ENCODE peak calls at places on chromosomes 11 and 22, in nine cellular contexts. One of them, this sample, is unnamed.

GRCh38 chr11:8941341-8942103 is 1.3 kb downstream of the ASCL3 start:
- DNase-seq in upper lobe of right lung: no peak
- DNase-seq in stimulated activated naive CD8-positive, alpha-beta T cell treated with anti-CD3 and anti-CD28 coated beads, Interleukin-15, amount 100 ng/mL, for 72 hours: no peak
- DNase-seq in H1: no peak
- DNase-seq in NCI-H460: no peak
- DNase-seq in SK-N-DZ: no peak
- DNase-seq in AG08395: no peak
- DNase-seq in BJ: no peak
- DNase-seq in activated naive CD4-positive, alpha-beta T cell: no peak
- DNase-seq in this sample: no peak

GRCh38 chr11:92451081-92451480 is 226.5 kb downstream of the FAT3 start:
- DNase-seq in upper lobe of right lung: no peak
- DNase-seq in stimulated activated naive CD8-positive, alpha-beta T cell treated with anti-CD3 and anti-CD28 coated beads, Interleukin-15, amount 100 ng/mL, for 72 hours: no peak
- DNase-seq in H1: no peak
- DNase-seq in NCI-H460: no peak
- DNase-seq in SK-N-DZ: no peak
- DNase-seq in AG08395: no peak
- DNase-seq in BJ: no peak
- DNase-seq in activated naive CD4-positive, alpha-beta T cell: no peak
- DNase-seq in this sample: no peak

GRCh38 chr11:103850419-103851165 is 185.8 kb upstream of the DDI1 start:
- DNase-seq in upper lobe of right lung: no peak
- DNase-seq in stimulated activated naive CD8-positive, alpha-beta T cell treated with anti-CD3 and anti-CD28 coated beads, Interleukin-15, amount 100 ng/mL, for 72 hours: no peak
- DNase-seq in H1: no peak
- DNase-seq in NCI-H460: no peak
- DNase-seq in SK-N-DZ: no peak
- DNase-seq in AG08395: no peak
- DNase-seq in BJ: no peak
- DNase-seq in activated naive CD4-positive, alpha-beta T cell: no peak
- DNase-seq in this sample: no peak

GRCh38 chr22:33969052-33969451 is 48.8 kb upstream of the LARGE1 start:
- DNase-seq in upper lobe of right lung: no peak
- DNase-seq in stimulated activated naive CD8-positive, alpha-beta T cell treated with anti-CD3 and anti-CD28 coated beads, Interleukin-15, amount 100 ng/mL, for 72 hours: no peak
- DNase-seq in H1: no peak
- DNase-seq in NCI-H460: no peak
- DNase-seq in SK-N-DZ: no peak
- DNase-seq in AG08395: no peak
- DNase-seq in BJ: no peak
- DNase-seq in activated naive CD4-positive, alpha-beta T cell: no peak
- DNase-seq in this sample: no peak

GRCh38 chr22:28052818-28053217 is 133.8 kb upstream of the PITPNB start:
- DNase-seq in upper lobe of right lung: no peak
- DNase-seq in stimulated activated naive CD8-positive, alpha-beta T cell treated with anti-CD3 and anti-CD28 coated beads, Interleukin-15, amount 100 ng/mL, for 72 hours: no peak
- DNase-seq in H1: no peak
- DNase-seq in NCI-H460: no peak
- DNase-seq in SK-N-DZ: peak; percentile 60
- DNase-seq in AG08395: no peak
- DNase-seq in BJ: no peak
- DNase-seq in activated naive CD4-positive, alpha-beta T cell: no peak
- DNase-seq in this sample: no peak

GRCh38 chr11:33670250-33671011 is 30.2 kb downstream of the C11orf91 start:
- DNase-seq in upper lobe of right lung: no peak
- DNase-seq in stimulated activated naive CD8-positive, alpha-beta T cell treated with anti-CD3 and anti-CD28 coated beads, Interleukin-15, amount 100 ng/mL, for 72 hours: no peak
- DNase-seq in H1: no peak
- DNase-seq in NCI-H460: no peak
- DNase-seq in SK-N-DZ: no peak
- DNase-seq in AG08395: peak; percentile 72
- DNase-seq in BJ: no peak
- DNase-seq in activated naive CD4-positive, alpha-beta T cell: no peak
- DNase-seq in this sample: no peak

GRCh38 chr22:39543095-39543494 is 10.5 kb upstream of the RPS19BP1 start:
- DNase-seq in upper lobe of right lung: no peak
- DNase-seq in stimulated activated naive CD8-positive, alpha-beta T cell treated with anti-CD3 and anti-CD28 coated beads, Interleukin-15, amount 100 ng/mL, for 72 hours: no peak
- DNase-seq in H1: no peak
- DNase-seq in NCI-H460: no peak
- DNase-seq in SK-N-DZ: no peak
- DNase-seq in AG08395: peak; percentile 46
- DNase-seq in BJ: no peak
- DNase-seq in activated naive CD4-positive, alpha-beta T cell: no peak
- DNase-seq in this sample: no peak

GRCh38 chr11:104524276-104524675 is 360.3 kb upstream of the PDGFD start:
- DNase-seq in upper lobe of right lung: no peak
- DNase-seq in stimulated activated naive CD8-positive, alpha-beta T cell treated with anti-CD3 and anti-CD28 coated beads, Interleukin-15, amount 100 ng/mL, for 72 hours: no peak
- DNase-seq in H1: no peak
- DNase-seq in NCI-H460: no peak
- DNase-seq in SK-N-DZ: no peak
- DNase-seq in AG08395: no peak
- DNase-seq in BJ: no peak
- DNase-seq in activated naive CD4-positive, alpha-beta T cell: no peak
- DNase-seq in this sample: no peak

GRCh38 chr11:31887180-31887579 is 76.1 kb upstream of the PAX6 start:
- DNase-seq in upper lobe of right lung: no peak
- DNase-seq in stimulated activated naive CD8-positive, alpha-beta T cell treated with anti-CD3 and anti-CD28 coated beads, Interleukin-15, amount 100 ng/mL, for 72 hours: no peak
- DNase-seq in H1: peak; percentile 89
- DNase-seq in NCI-H460: no peak
- DNase-seq in SK-N-DZ: no peak
- DNase-seq in AG08395: no peak
- DNase-seq in BJ: no peak
- DNase-seq in activated naive CD4-positive, alpha-beta T cell: no peak
- DNase-seq in this sample: no peak

GRCh38 chr22:24514241-24515024 is 19.3 kb downstream of the UPB1 start:
- DNase-seq in upper lobe of right lung: no peak
- DNase-seq in stimulated activated naive CD8-positive, alpha-beta T cell treated with anti-CD3 and anti-CD28 coated beads, Interleukin-15, amount 100 ng/mL, for 72 hours: no peak
- DNase-seq in H1: no peak
- DNase-seq in NCI-H460: no peak
- DNase-seq in SK-N-DZ: no peak
- DNase-seq in AG08395: no peak
- DNase-seq in BJ: no peak
- DNase-seq in activated naive CD4-positive, alpha-beta T cell: no peak
- DNase-seq in this sample: no peak

GRCh38 chr22:21837184-21837979 is 30.1 kb downstream of the MAPK1 start:
- DNase-seq in upper lobe of right lung: no peak
- DNase-seq in stimulated activated naive CD8-positive, alpha-beta T cell treated with anti-CD3 and anti-CD28 coated beads, Interleukin-15, amount 100 ng/mL, for 72 hours: no peak
- DNase-seq in H1: no peak
- DNase-seq in NCI-H460: no peak
- DNase-seq in SK-N-DZ: no peak
- DNase-seq in AG08395: peak; percentile 92
- DNase-seq in BJ: peak; percentile 71
- DNase-seq in activated naive CD4-positive, alpha-beta T cell: no peak
- DNase-seq in this sample: no peak

GRCh38 chr11:108593214-108593909 is at the start of gene EXPH5:
- DNase-seq in upper lobe of right lung: peak; percentile 97
- DNase-seq in stimulated activated naive CD8-positive, alpha-beta T cell treated with anti-CD3 and anti-CD28 coated beads, Interleukin-15, amount 100 ng/mL, for 72 hours: peak; percentile 79
- DNase-seq in H1: peak; percentile 96
- DNase-seq in NCI-H460: peak; percentile 62
- DNase-seq in SK-N-DZ: peak; percentile 54
- DNase-seq in AG08395: peak; percentile 66
- DNase-seq in BJ: no peak
- DNase-seq in activated naive CD4-positive, alpha-beta T cell: peak; percentile 78
- DNase-seq in this sample: peak; percentile 91

GRCh38 chr11:127674754-127675153 is 674.2 kb upstream of the KIRREL3 start:
- DNase-seq in upper lobe of right lung: no peak
- DNase-seq in stimulated activated naive CD8-positive, alpha-beta T cell treated with anti-CD3 and anti-CD28 coated beads, Interleukin-15, amount 100 ng/mL, for 72 hours: no peak
- DNase-seq in H1: no peak
- DNase-seq in NCI-H460: no peak
- DNase-seq in SK-N-DZ: no peak
- DNase-seq in AG08395: no peak
- DNase-seq in BJ: no peak
- DNase-seq in activated naive CD4-positive, alpha-beta T cell: no peak
- DNase-seq in this sample: no peak

GRCh38 chr11:104092744-104093143 is 56.3 kb downstream of the DDI1 start:
- DNase-seq in upper lobe of right lung: no peak
- DNase-seq in stimulated activated naive CD8-positive, alpha-beta T cell treated with anti-CD3 and anti-CD28 coated beads, Interleukin-15, amount 100 ng/mL, for 72 hours: no peak
- DNase-seq in H1: no peak
- DNase-seq in NCI-H460: no peak
- DNase-seq in SK-N-DZ: no peak
- DNase-seq in AG08395: no peak
- DNase-seq in BJ: no peak
- DNase-seq in activated naive CD4-positive, alpha-beta T cell: no peak
- DNase-seq in this sample: no peak

GRCh38 chr11:68328374-68329091 is 16.1 kb downstream of the LRP5 start:
- DNase-seq in upper lobe of right lung: no peak
- DNase-seq in stimulated activated naive CD8-positive, alpha-beta T cell treated with anti-CD3 and anti-CD28 coated beads, Interleukin-15, amount 100 ng/mL, for 72 hours: no peak
- DNase-seq in H1: no peak
- DNase-seq in NCI-H460: no peak
- DNase-seq in SK-N-DZ: no peak
- DNase-seq in AG08395: no peak
- DNase-seq in BJ: no peak
- DNase-seq in activated naive CD4-positive, alpha-beta T cell: no peak
- DNase-seq in this sample: no peak

GRCh38 chr11:1336836-1337646 is 27.6 kb upstream of the TOLLIP start:
- DNase-seq in upper lobe of right lung: peak; percentile 79
- DNase-seq in stimulated activated naive CD8-positive, alpha-beta T cell treated with anti-CD3 and anti-CD28 coated beads, Interleukin-15, amount 100 ng/mL, for 72 hours: peak; percentile 55
- DNase-seq in H1: peak; percentile 79
- DNase-seq in NCI-H460: no peak
- DNase-seq in SK-N-DZ: no peak
- DNase-seq in AG08395: no peak
- DNase-seq in BJ: no peak
- DNase-seq in activated naive CD4-positive, alpha-beta T cell: peak; percentile 42
- DNase-seq in this sample: no peak

GRCh38 chr11:73330569-73331093 is 22.6 kb downstream of the ARHGEF17 start:
- DNase-seq in upper lobe of right lung: no peak
- DNase-seq in stimulated activated naive CD8-positive, alpha-beta T cell treated with anti-CD3 and anti-CD28 coated beads, Interleukin-15, amount 100 ng/mL, for 72 hours: no peak
- DNase-seq in H1: no peak
- DNase-seq in NCI-H460: no peak
- DNase-seq in SK-N-DZ: peak; percentile 55
- DNase-seq in AG08395: peak; percentile 67
- DNase-seq in BJ: no peak
- DNase-seq in activated naive CD4-positive, alpha-beta T cell: no peak
- DNase-seq in this sample: no peak

GRCh38 chr22:50236731-50237409 is 8.0 kb downstream of the TUBGCP6 start:
- DNase-seq in upper lobe of right lung: no peak
- DNase-seq in stimulated activated naive CD8-positive, alpha-beta T cell treated with anti-CD3 and anti-CD28 coated beads, Interleukin-15, amount 100 ng/mL, for 72 hours: no peak
- DNase-seq in H1: peak; percentile 51
- DNase-seq in NCI-H460: no peak
- DNase-seq in SK-N-DZ: no peak
- DNase-seq in AG08395: peak; percentile 45
- DNase-seq in BJ: no peak
- DNase-seq in activated naive CD4-positive, alpha-beta T cell: no peak
- DNase-seq in this sample: no peak

GRCh38 chr11:68002943-68003845 is 703 bp downstream of the UNC93B1 start:
- DNase-seq in upper lobe of right lung: peak; percentile 88
- DNase-seq in stimulated activated naive CD8-positive, alpha-beta T cell treated with anti-CD3 and anti-CD28 coated beads, Interleukin-15, amount 100 ng/mL, for 72 hours: peak; percentile 61
- DNase-seq in H1: peak; percentile 74
- DNase-seq in NCI-H460: no peak
- DNase-seq in SK-N-DZ: no peak
- DNase-seq in AG08395: peak; percentile 36
- DNase-seq in BJ: no peak
- DNase-seq in activated naive CD4-positive, alpha-beta T cell: peak; percentile 62
- DNase-seq in this sample: no peak

GRCh38 chr11:1260023-1260501 is 37.2 kb downstream of the MUC5B start:
- DNase-seq in upper lobe of right lung: no peak
- DNase-seq in stimulated activated naive CD8-positive, alpha-beta T cell treated with anti-CD3 and anti-CD28 coated beads, Interleukin-15, amount 100 ng/mL, for 72 hours: peak; percentile 21
- DNase-seq in H1: no peak
- DNase-seq in NCI-H460: peak; percentile 34
- DNase-seq in SK-N-DZ: no peak
- DNase-seq in AG08395: peak; percentile 43
- DNase-seq in BJ: no peak
- DNase-seq in activated naive CD4-positive, alpha-beta T cell: peak; percentile 23
- DNase-seq in this sample: no peak

GRCh38 chr11:44780940-44781631 is 54.3 kb downstream of the TSPAN18 start:
- DNase-seq in upper lobe of right lung: peak; percentile 60
- DNase-seq in stimulated activated naive CD8-positive, alpha-beta T cell treated with anti-CD3 and anti-CD28 coated beads, Interleukin-15, amount 100 ng/mL, for 72 hours: no peak
- DNase-seq in H1: no peak
- DNase-seq in NCI-H460: no peak
- DNase-seq in SK-N-DZ: peak; percentile 64
- DNase-seq in AG08395: no peak
- DNase-seq in BJ: no peak
- DNase-seq in activated naive CD4-positive, alpha-beta T cell: no peak
- DNase-seq in this sample: peak; percentile 69

GRCh38 chr11:16261836-16262644 is 94.3 kb downstream of the SOX6 start:
- DNase-seq in upper lobe of right lung: no peak
- DNase-seq in stimulated activated naive CD8-positive, alpha-beta T cell treated with anti-CD3 and anti-CD28 coated beads, Interleukin-15, amount 100 ng/mL, for 72 hours: no peak
- DNase-seq in H1: no peak
- DNase-seq in NCI-H460: no peak
- DNase-seq in SK-N-DZ: no peak
- DNase-seq in AG08395: no peak
- DNase-seq in BJ: no peak
- DNase-seq in activated naive CD4-positive, alpha-beta T cell: no peak
- DNase-seq in this sample: no peak

GRCh38 chr11:31690041-31690440 is 121.1 kb downstream of the PAX6 start:
- DNase-seq in upper lobe of right lung: no peak
- DNase-seq in stimulated activated naive CD8-positive, alpha-beta T cell treated with anti-CD3 and anti-CD28 coated beads, Interleukin-15, amount 100 ng/mL, for 72 hours: no peak
- DNase-seq in H1: no peak
- DNase-seq in NCI-H460: no peak
- DNase-seq in SK-N-DZ: no peak
- DNase-seq in AG08395: peak; percentile 4
- DNase-seq in BJ: no peak
- DNase-seq in activated naive CD4-positive, alpha-beta T cell: no peak
- DNase-seq in this sample: no peak

GRCh38 chr11:92131289-92131890 is 93.2 kb upstream of the FAT3 start:
- DNase-seq in upper lobe of right lung: no peak
- DNase-seq in stimulated activated naive CD8-positive, alpha-beta T cell treated with anti-CD3 and anti-CD28 coated beads, Interleukin-15, amount 100 ng/mL, for 72 hours: no peak
- DNase-seq in H1: no peak
- DNase-seq in NCI-H460: no peak
- DNase-seq in SK-N-DZ: no peak
- DNase-seq in AG08395: peak; percentile 31
- DNase-seq in BJ: peak; percentile 22
- DNase-seq in activated naive CD4-positive, alpha-beta T cell: no peak
- DNase-seq in this sample: no peak

GRCh38 chr11:64789331-64790204 is 11.2 kb upstream of the SF1 start:
- DNase-seq in upper lobe of right lung: peak; percentile 46
- DNase-seq in stimulated activated naive CD8-positive, alpha-beta T cell treated with anti-CD3 and anti-CD28 coated beads, Interleukin-15, amount 100 ng/mL, for 72 hours: no peak
- DNase-seq in H1: no peak
- DNase-seq in NCI-H460: no peak
- DNase-seq in SK-N-DZ: no peak
- DNase-seq in AG08395: no peak
- DNase-seq in BJ: no peak
- DNase-seq in activated naive CD4-positive, alpha-beta T cell: no peak
- DNase-seq in this sample: peak; percentile 82

This sample was measured in mesenteric fat pad.